ENCODE peak calls at places on chromosomes 4 and X, in seven cellular contexts. D is HCT116, U is SK-N-SH, Q is GM12878, S is H1, A is K562, B is HepG2. E is an unnamed sample.

GRCh38 chr4:151690164-151690856 is 70.5 kb downstream of the GATB start:
- DNase-seq in D (no peak), U (peak), Q (no peak), S (no peak), A (no peak), B (no peak), E (no peak)

GRCh38 chr4:78954048-78954666 is 14.9 kb upstream of the PAQR3 start:
- DNase-seq in D (peak), U (peak), Q (no peak), S (no peak), A (peak), B (peak), E (peak)

GRCh38 chrX:11558972-11559371 is 106.7 kb downstream of the ARHGAP6 start:
- DNase-seq in D (peak), U (peak), Q (no peak), S (peak), A (peak), B (peak), E (no peak)

GRCh38 chr4:35934370-35934981 is 309.8 kb downstream of the ARAP2 start:
- DNase-seq in D (peak), U (peak), Q (peak), S (no peak), A (no peak), B (peak), E (no peak)

GRCh38 chr4:8400641-8401325 is 39.7 kb downstream of the ACOX3 start:
- DNase-seq in D (no peak), U (no peak), Q (no peak), S (no peak), A (no peak), B (no peak), E (no peak)

GRCh38 chr4:22410645-22411247 is 105.1 kb downstream of the ADGRA3 start:
- DNase-seq in D (no peak), U (no peak), Q (no peak), S (no peak), A (no peak), B (peak), E (no peak)

GRCh38 chr4:108693819-108694218 is 43.4 kb downstream of the OSTC start:
- DNase-seq in D (no peak), U (no peak), Q (no peak), S (no peak), A (no peak), B (no peak), E (no peak)

GRCh38 chr4:102825261-102826071 is 1.9 kb downstream of the UBE2D3 start:
- DNase-seq in D (peak), U (peak), Q (no peak), S (no peak), A (no peak), B (peak), E (peak)

GRCh38 chr4:112083587-112084347 is 61.5 kb upstream of the FAM241A start:
- DNase-seq in D (no peak), U (no peak), Q (no peak), S (no peak), A (no peak), B (peak), E (no peak)

GRCh38 chr4:6968496-6968895 is 58.9 kb downstream of the TBC1D14 start:
- DNase-seq in D (no peak), U (no peak), Q (no peak), S (no peak), A (no peak), B (no peak), E (no peak)

GRCh38 chr4:1338752-1339414 is 8.1 kb upstream of the UVSSA start:
- DNase-seq in D (no peak), U (no peak), Q (no peak), S (no peak), A (no peak), B (no peak), E (no peak)

DNA sequence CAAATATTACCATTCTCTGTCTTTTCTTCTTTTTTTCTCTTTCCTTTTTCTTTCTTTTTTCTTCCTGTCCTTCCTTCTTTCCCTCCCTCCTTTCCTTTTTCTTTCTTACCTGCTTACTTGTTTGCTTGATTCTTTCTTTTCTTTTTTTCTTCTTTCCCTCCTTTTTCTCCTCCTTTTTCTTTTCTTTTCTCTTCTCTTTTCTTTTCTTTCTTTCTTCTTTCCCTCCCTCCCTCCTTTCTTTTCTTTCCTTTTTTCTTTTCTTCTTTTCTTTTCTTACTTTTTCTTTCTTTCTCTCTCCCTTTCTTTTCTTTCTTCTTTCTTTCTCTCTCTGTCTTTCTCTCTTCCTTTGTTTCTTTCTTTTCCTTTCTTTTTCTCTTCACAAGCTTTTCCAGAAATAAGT is 697.4 kb upstream of the ADGRL3 start:
- DNase-seq in D (no peak), U (no peak), Q (no peak), S (no peak), A (no peak), B (no peak), E (no peak)
- TF ChIP-seq JUND in D (no peak), U (no peak), Q (no peak), S (no peak), A (no peak), B (no peak), E (no peak)

DNA sequence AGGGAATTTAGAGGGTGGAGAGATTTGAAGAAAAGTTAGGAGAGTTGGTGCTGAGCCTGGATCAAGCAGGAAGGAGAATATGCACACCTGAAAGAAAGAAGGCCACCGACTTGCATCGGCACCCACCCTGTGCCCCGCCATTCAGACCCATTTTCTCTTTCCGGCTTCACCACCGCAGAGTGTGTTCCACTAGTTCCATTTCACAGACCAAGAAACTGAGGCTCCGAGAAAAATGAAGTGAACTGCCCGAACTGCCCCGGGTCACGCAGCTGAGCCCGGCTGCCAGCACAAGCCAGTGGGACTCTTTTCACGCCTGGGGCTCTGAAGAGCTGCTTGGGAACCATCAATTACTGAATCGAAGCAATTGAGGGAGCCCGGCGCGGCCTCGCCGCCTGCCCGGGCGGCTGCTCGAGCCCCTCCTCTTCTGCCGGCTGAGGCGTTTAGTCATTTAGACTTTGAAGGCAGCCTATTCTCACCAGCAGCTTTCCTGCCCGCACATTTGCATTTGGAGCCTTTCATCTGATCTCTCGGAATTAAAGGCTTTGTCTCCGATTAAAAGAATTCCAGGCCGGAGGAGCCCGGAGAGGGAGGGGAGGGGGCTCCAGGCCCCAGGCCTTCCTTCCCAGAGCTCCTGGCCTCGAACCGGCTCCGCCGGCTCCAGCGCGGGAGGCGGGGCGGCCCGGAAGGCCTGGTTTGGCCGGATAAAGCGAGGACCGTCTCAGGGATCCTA is 140.2 kb upstream of the PJA1 start:
- DNase-seq in D (no peak), U (no peak), Q (no peak), S (peak), A (no peak), B (no peak), E (no peak)
- TF ChIP-seq JUND in D (no peak), U (no peak), Q (no peak), S (no peak), A (no peak), B (no peak), E (no peak)

GRCh38 chrX:151505796-151506195 is 57.7 kb upstream of the PASD1 start:
- DNase-seq in D (peak), U (peak), Q (no peak), S (peak), A (peak), B (peak), E (peak)
- TF ChIP-seq JUND in D (no peak), U (no peak), Q (no peak), S (no peak), A (no peak), B (no peak), E (no peak)

GRCh38 chr4:167233523-167234387 is 539 bp downstream of the SPOCK3 start:
- DNase-seq in D (no peak), U (peak), Q (no peak), S (peak), A (no peak), B (no peak), E (no peak)

GRCh38 chr4:167238226-167238625 is 3.9 kb upstream of the SPOCK3 start:
- DNase-seq in D (no peak), U (no peak), Q (no peak), S (no peak), A (no peak), B (no peak), E (peak)

GRCh38 chr4:167232805-167233522 is 1.3 kb downstream of the SPOCK3 start:
- DNase-seq in D (no peak), U (no peak), Q (no peak), S (peak), A (no peak), B (no peak), E (no peak)

GRCh38 chr4:167230744-167231143 is 3.5 kb downstream of the SPOCK3 start:
- DNase-seq in D (no peak), U (no peak), Q (no peak), S (no peak), A (no peak), B (no peak), E (no peak)

DNA sequence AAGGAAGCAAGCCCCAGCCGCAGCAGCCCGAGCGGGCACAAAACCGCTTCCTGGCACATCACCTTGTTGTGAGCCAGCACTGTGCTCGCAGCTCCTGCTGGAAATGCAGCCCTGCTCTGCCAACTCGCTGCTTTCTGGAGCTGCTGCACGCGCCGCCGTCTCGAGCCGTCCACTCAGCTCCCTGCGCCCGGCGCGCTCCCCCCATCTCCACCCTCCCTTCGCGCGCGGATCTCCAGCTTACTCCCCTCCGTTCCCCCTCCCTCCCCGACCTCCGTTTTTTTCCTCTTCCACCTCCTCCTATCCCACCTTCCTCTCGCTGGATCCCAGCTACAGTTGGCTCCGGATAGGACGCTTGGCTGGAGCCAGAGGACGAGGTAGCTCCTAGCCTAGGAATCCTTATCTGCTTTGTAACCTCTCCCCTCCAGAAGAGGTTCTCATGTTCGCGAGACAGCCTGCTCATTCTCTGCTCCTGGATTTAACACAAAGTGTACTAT is at the start of gene SPOCK3:
- DNase-seq in D (peak), U (peak), Q (no peak), S (no peak), A (no peak), B (no peak), E (peak)
- TF ChIP-seq JUND in D (no peak), U (no peak), Q (no peak), S (no peak), A (no peak), B (no peak), E (no peak)

GRCh38 chr4:56215901-56216300 is 171.4 kb downstream of the AASDH start:
- DNase-seq in D (peak), U (peak), Q (no peak), S (no peak), A (no peak), B (no peak), E (no peak)
- TF ChIP-seq JUND in D (no peak), U (no peak), Q (no peak), S (no peak), A (no peak), B (no peak), E (no peak)

DNA sequence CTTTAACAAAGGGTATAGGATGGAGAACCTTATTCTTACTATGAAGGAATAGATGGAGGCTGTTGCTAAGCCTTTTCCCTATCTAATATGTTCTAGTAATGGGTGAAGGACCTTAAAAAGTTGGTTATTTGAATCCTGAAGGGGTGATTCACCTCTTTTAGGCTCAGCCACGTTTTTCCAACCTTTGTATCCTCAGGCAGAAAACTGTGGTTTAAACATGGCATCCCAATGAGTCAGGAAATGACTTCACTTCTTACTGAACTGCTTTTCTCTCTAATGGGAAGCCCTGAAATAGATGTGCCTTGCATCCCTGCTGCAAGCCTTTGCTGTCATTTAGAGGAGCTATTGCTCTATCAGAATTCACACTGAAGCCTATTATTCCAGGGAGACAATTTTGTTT is 191.0 kb upstream of the ARX start:
- DNase-seq in D (no peak), U (no peak), Q (no peak), S (no peak), A (no peak), B (no peak), E (no peak)
- TF ChIP-seq JUND in D (no peak), U (no peak), Q (no peak), S (no peak), A (no peak), B (no peak), E (no peak)